ENCODE peak calls at places on chromosomes 16 and 17, in ten cellular contexts. One of them, this sample, is unnamed.

GRCh38 chr17:83067718-83068261 is 11.6 kb upstream of the METRNL start:
- DNase-seq in NB4: no peak
- DNase-seq in HCT116: no peak
- DNase-seq in A549: peak
- DNase-seq in transverse colon: no peak
- DNase-seq in stomach: no peak
- DNase-seq in heart left ventricle: peak
- DNase-seq in ovary: peak
- DNase-seq in prostate gland: no peak
- DNase-seq in spleen: peak
- DNase-seq in this sample: no peak

GRCh38 chr17:3959295-3959899 is 4.8 kb downstream of the ATP2A3 start:
- DNase-seq in heart left ventricle: no peak
- DNase-seq in stomach: peak
- DNase-seq in A549: peak
- DNase-seq in HCT116: no peak
- DNase-seq in transverse colon: peak
- DNase-seq in NB4: no peak
- DNase-seq in ovary: no peak
- DNase-seq in prostate gland: peak
- DNase-seq in spleen: no peak
- DNase-seq in this sample: peak

GRCh38 chr16:67814567-67814966 is 7.9 kb downstream of the TSNAXIP1 start:
- DNase-seq in A549: no peak
- DNase-seq in heart left ventricle: no peak
- DNase-seq in prostate gland: no peak
- DNase-seq in transverse colon: peak
- DNase-seq in HCT116: no peak
- DNase-seq in NB4: no peak
- DNase-seq in ovary: no peak
- DNase-seq in stomach: no peak
- DNase-seq in spleen: no peak
- DNase-seq in this sample: no peak

GRCh38 chr17:7886227-7887037 is 2.2 kb upstream of the CHD3 start:
- DNase-seq in ovary: peak
- DNase-seq in NB4: peak
- DNase-seq in transverse colon: peak
- DNase-seq in spleen: no peak
- DNase-seq in HCT116: no peak
- DNase-seq in prostate gland: peak
- DNase-seq in stomach: peak
- DNase-seq in A549: peak
- DNase-seq in heart left ventricle: no peak
- DNase-seq in this sample: no peak

GRCh38 chr16:88504489-88505404 is 51.7 kb downstream of the ZFPM1 start:
- DNase-seq in transverse colon: peak
- DNase-seq in HCT116: no peak
- DNase-seq in stomach: peak
- DNase-seq in heart left ventricle: no peak
- DNase-seq in ovary: no peak
- DNase-seq in A549: no peak
- DNase-seq in prostate gland: no peak
- DNase-seq in NB4: no peak
- DNase-seq in spleen: no peak
- DNase-seq in this sample: no peak

GRCh38 chr17:68035523-68036303 is at the start of gene KPNA2:
- DNase-seq in NB4: peak
- DNase-seq in ovary: peak
- DNase-seq in HCT116: peak
- DNase-seq in stomach: peak
- DNase-seq in spleen: peak
- DNase-seq in heart left ventricle: peak
- DNase-seq in A549: peak
- DNase-seq in prostate gland: peak
- DNase-seq in transverse colon: peak
- DNase-seq in this sample: peak

GRCh38 chr17:68801564-68801963 is 153.6 kb downstream of the ABCA8 start:
- DNase-seq in NB4: no peak
- DNase-seq in A549: no peak
- DNase-seq in prostate gland: no peak
- DNase-seq in heart left ventricle: no peak
- DNase-seq in spleen: no peak
- DNase-seq in ovary: no peak
- DNase-seq in stomach: no peak
- DNase-seq in HCT116: no peak
- DNase-seq in transverse colon: no peak
- DNase-seq in this sample: no peak

GRCh38 chr17:48577946-48578615 is at the start of gene HOXB4:
- DNase-seq in NB4: no peak
- DNase-seq in heart left ventricle: peak
- DNase-seq in ovary: no peak
- DNase-seq in spleen: peak
- DNase-seq in A549: no peak
- DNase-seq in prostate gland: no peak
- DNase-seq in stomach: peak
- DNase-seq in HCT116: no peak
- DNase-seq in transverse colon: peak
- DNase-seq in this sample: peak

GRCh38 chr17:80100035-80100323 is 1.4 kb upstream of the GAA start:
- DNase-seq in heart left ventricle: no peak
- DNase-seq in prostate gland: no peak
- DNase-seq in spleen: peak
- DNase-seq in HCT116: no peak
- DNase-seq in A549: no peak
- DNase-seq in transverse colon: no peak
- DNase-seq in ovary: no peak
- DNase-seq in stomach: no peak
- DNase-seq in NB4: no peak
- DNase-seq in this sample: no peak

GRCh38 chr16:79995315-79995714 is 394.8 kb upstream of the MAF start:
- DNase-seq in heart left ventricle: no peak
- DNase-seq in prostate gland: no peak
- DNase-seq in NB4: no peak
- DNase-seq in stomach: no peak
- DNase-seq in spleen: no peak
- DNase-seq in ovary: no peak
- DNase-seq in transverse colon: no peak
- DNase-seq in A549: no peak
- DNase-seq in HCT116: no peak
- DNase-seq in this sample: no peak

GRCh38 chr16:23113185-23113584 is 36.1 kb downstream of the USP31 start:
- DNase-seq in HCT116: no peak
- DNase-seq in NB4: no peak
- DNase-seq in transverse colon: no peak
- DNase-seq in ovary: no peak
- DNase-seq in heart left ventricle: no peak
- DNase-seq in spleen: no peak
- DNase-seq in stomach: no peak
- DNase-seq in A549: no peak
- DNase-seq in prostate gland: no peak
- DNase-seq in this sample: no peak

GRCh38 chr17:1484586-1485310 is 7.7 kb downstream of the MYO1C start:
- DNase-seq in prostate gland: no peak
- DNase-seq in NB4: peak
- DNase-seq in ovary: peak
- DNase-seq in stomach: peak
- DNase-seq in HCT116: peak
- DNase-seq in transverse colon: peak
- DNase-seq in spleen: peak
- DNase-seq in heart left ventricle: peak
- DNase-seq in A549: peak
- DNase-seq in this sample: peak

GRCh38 chr17:16814439-16814838 is 124.4 kb downstream of the CCDC144A start:
- DNase-seq in transverse colon: no peak
- DNase-seq in NB4: no peak
- DNase-seq in spleen: no peak
- DNase-seq in HCT116: no peak
- DNase-seq in heart left ventricle: no peak
- DNase-seq in stomach: no peak
- DNase-seq in A549: no peak
- DNase-seq in ovary: no peak
- DNase-seq in prostate gland: no peak
- DNase-seq in this sample: no peak

GRCh38 chr17:34356194-34356593 is at the start of gene CCL13:
- DNase-seq in ovary: no peak
- DNase-seq in A549: no peak
- DNase-seq in heart left ventricle: peak
- DNase-seq in transverse colon: no peak
- DNase-seq in stomach: no peak
- DNase-seq in prostate gland: no peak
- DNase-seq in spleen: no peak
- DNase-seq in HCT116: no peak
- DNase-seq in NB4: no peak
- DNase-seq in this sample: no peak

GRCh38 chr16:66606000-66606751 is 1.7 kb downstream of the CMTM3 start:
- DNase-seq in A549: no peak
- DNase-seq in stomach: no peak
- DNase-seq in ovary: no peak
- DNase-seq in NB4: peak
- DNase-seq in spleen: peak
- DNase-seq in prostate gland: no peak
- DNase-seq in HCT116: no peak
- DNase-seq in transverse colon: no peak
- DNase-seq in heart left ventricle: no peak
- DNase-seq in this sample: no peak

GRCh38 chr16:85607331-85607765 is 5.8 kb upstream of the GSE1 start:
- DNase-seq in HCT116: no peak
- DNase-seq in prostate gland: no peak
- DNase-seq in NB4: peak
- DNase-seq in ovary: no peak
- DNase-seq in spleen: no peak
- DNase-seq in heart left ventricle: no peak
- DNase-seq in stomach: peak
- DNase-seq in transverse colon: peak
- DNase-seq in A549: no peak
- DNase-seq in this sample: no peak

GRCh38 chr17:76515291-76515949 is 14.2 kb upstream of the RHBDF2 start:
- DNase-seq in heart left ventricle: peak
- DNase-seq in NB4: peak
- DNase-seq in A549: no peak
- DNase-seq in spleen: peak
- DNase-seq in transverse colon: peak
- DNase-seq in ovary: no peak
- DNase-seq in prostate gland: peak
- DNase-seq in HCT116: no peak
- DNase-seq in stomach: peak
- DNase-seq in this sample: peak
- TF ChIP-seq POLR2A in heart left ventricle: no peak
- TF ChIP-seq POLR2A in NB4: no peak
- TF ChIP-seq POLR2A in A549: no peak
- TF ChIP-seq POLR2A in spleen: no peak
- TF ChIP-seq POLR2A in transverse colon: peak
- TF ChIP-seq POLR2A in ovary: no peak
- TF ChIP-seq POLR2A in prostate gland: no peak
- TF ChIP-seq POLR2A in HCT116: no peak
- TF ChIP-seq POLR2A in stomach: no peak
- TF ChIP-seq POLR2A in this sample: no peak

GRCh38 chr16:16021988-16022682 is 72.7 kb downstream of the ABCC1 start:
- DNase-seq in A549: peak
- DNase-seq in NB4: peak
- DNase-seq in ovary: peak
- DNase-seq in heart left ventricle: peak
- DNase-seq in transverse colon: peak
- DNase-seq in prostate gland: peak
- DNase-seq in stomach: peak
- DNase-seq in HCT116: peak
- DNase-seq in spleen: peak
- DNase-seq in this sample: peak
- H3K4me3 ChIP-seq in A549: peak
- H3K4me3 ChIP-seq in NB4: no peak
- H3K4me3 ChIP-seq in ovary: no peak
- H3K4me3 ChIP-seq in heart left ventricle: no peak
- H3K4me3 ChIP-seq in transverse colon: no peak
- H3K4me3 ChIP-seq in prostate gland: no peak
- H3K4me3 ChIP-seq in stomach: no peak
- H3K4me3 ChIP-seq in HCT116: no peak
- H3K4me3 ChIP-seq in spleen: no peak
- H3K4me3 ChIP-seq in this sample: no peak

DNA sequence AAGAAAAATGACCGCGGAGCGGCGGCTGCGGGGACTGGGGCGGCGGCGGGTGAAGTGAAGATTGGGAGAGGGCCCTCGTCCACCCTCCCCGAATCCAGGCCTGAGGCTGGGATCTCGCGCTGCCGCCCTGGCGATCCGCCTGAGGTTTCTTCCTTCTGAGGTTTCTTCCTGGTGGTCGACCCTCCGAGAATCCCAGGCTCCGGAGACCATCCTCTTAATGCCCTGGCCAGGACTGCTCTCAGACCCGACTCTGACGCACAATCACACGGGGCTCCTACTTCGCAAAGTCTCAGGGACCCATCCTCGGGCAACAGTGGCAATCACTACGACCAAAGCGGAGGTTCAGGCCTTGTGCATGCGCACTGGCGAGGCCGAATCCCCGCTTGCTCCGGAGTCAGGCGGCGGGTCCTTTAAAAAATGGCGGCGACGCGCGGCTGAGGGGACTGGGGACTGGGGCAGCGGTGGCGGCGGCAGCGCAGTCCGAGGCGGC is 18.0 kb upstream of the KCNJ18 start:
- DNase-seq in prostate gland: no peak
- DNase-seq in transverse colon: no peak
- DNase-seq in spleen: peak
- DNase-seq in ovary: no peak
- DNase-seq in heart left ventricle: no peak
- DNase-seq in HCT116: no peak
- DNase-seq in stomach: no peak
- DNase-seq in A549: no peak
- DNase-seq in NB4: no peak
- DNase-seq in this sample: no peak
- TF ChIP-seq POLR2A in prostate gland: no peak
- TF ChIP-seq POLR2A in transverse colon: no peak
- TF ChIP-seq POLR2A in spleen: no peak
- TF ChIP-seq POLR2A in ovary: no peak
- TF ChIP-seq POLR2A in heart left ventricle: no peak
- TF ChIP-seq POLR2A in HCT116: no peak
- TF ChIP-seq POLR2A in stomach: no peak
- TF ChIP-seq POLR2A in A549: no peak
- TF ChIP-seq POLR2A in NB4: no peak
- TF ChIP-seq POLR2A in this sample: no peak

GRCh38 chr17:9644910-9645751 is at the start of gene USP43:
- DNase-seq in transverse colon: peak
- DNase-seq in HCT116: peak
- DNase-seq in ovary: no peak
- DNase-seq in NB4: peak
- DNase-seq in A549: peak
- DNase-seq in spleen: no peak
- DNase-seq in prostate gland: peak
- DNase-seq in stomach: peak
- DNase-seq in heart left ventricle: no peak
- DNase-seq in this sample: peak
- H3K4me3 ChIP-seq in transverse colon: peak
- H3K4me3 ChIP-seq in HCT116: peak
- H3K4me3 ChIP-seq in ovary: peak
- H3K4me3 ChIP-seq in NB4: peak
- H3K4me3 ChIP-seq in A549: peak
- H3K4me3 ChIP-seq in spleen: peak
- H3K4me3 ChIP-seq in prostate gland: peak
- H3K4me3 ChIP-seq in stomach: peak
- H3K4me3 ChIP-seq in heart left ventricle: peak
- H3K4me3 ChIP-seq in this sample: peak